ENCODE peak calls at places on chromosome 6, in eight cellular contexts. One of them, this sample, is unnamed.

GRCh38 chr6:167855825-167856425 is 29.2 kb downstream of the AFDN start:
- DNase-seq in foreskin keratinocyte: peak
- DNase-seq in GM12892: no peak
- DNase-seq in stimulated activated CD8-positive, alpha-beta memory T cell treated with anti-CD3 and anti-CD28 coated beads, Interleukin-4, amount 100 ng/mL, for 24 hours: no peak
- DNase-seq in NCI-H82: no peak
- DNase-seq in SK-N-SH: no peak
- DNase-seq in H7: no peak
- DNase-seq in NCI-H524: no peak
- DNase-seq in this sample: no peak

GRCh38 chr6:1230281-1230680 is 81.6 kb upstream of the FOXQ1 start:
- DNase-seq in foreskin keratinocyte: no peak
- DNase-seq in GM12892: no peak
- DNase-seq in stimulated activated CD8-positive, alpha-beta memory T cell treated with anti-CD3 and anti-CD28 coated beads, Interleukin-4, amount 100 ng/mL, for 24 hours: no peak
- DNase-seq in NCI-H82: no peak
- DNase-seq in SK-N-SH: no peak
- DNase-seq in H7: no peak
- DNase-seq in NCI-H524: no peak
- DNase-seq in this sample: no peak

GRCh38 chr6:131063028-131063763 is at the start of gene EPB41L2:
- DNase-seq in foreskin keratinocyte: peak
- DNase-seq in GM12892: peak
- DNase-seq in stimulated activated CD8-positive, alpha-beta memory T cell treated with anti-CD3 and anti-CD28 coated beads, Interleukin-4, amount 100 ng/mL, for 24 hours: peak
- DNase-seq in NCI-H82: peak
- DNase-seq in SK-N-SH: peak
- DNase-seq in H7: peak
- DNase-seq in NCI-H524: peak
- DNase-seq in this sample: peak

GRCh38 chr6:168130168-168130651 is 51.2 kb upstream of the FRMD1 start:
- DNase-seq in foreskin keratinocyte: no peak
- DNase-seq in GM12892: no peak
- DNase-seq in stimulated activated CD8-positive, alpha-beta memory T cell treated with anti-CD3 and anti-CD28 coated beads, Interleukin-4, amount 100 ng/mL, for 24 hours: no peak
- DNase-seq in NCI-H82: no peak
- DNase-seq in SK-N-SH: no peak
- DNase-seq in H7: peak
- DNase-seq in NCI-H524: no peak
- DNase-seq in this sample: no peak

GRCh38 chr6:52013035-52013434 is 74.4 kb downstream of the PKHD1 start:
- DNase-seq in foreskin keratinocyte: no peak
- DNase-seq in GM12892: no peak
- DNase-seq in stimulated activated CD8-positive, alpha-beta memory T cell treated with anti-CD3 and anti-CD28 coated beads, Interleukin-4, amount 100 ng/mL, for 24 hours: no peak
- DNase-seq in NCI-H82: no peak
- DNase-seq in SK-N-SH: no peak
- DNase-seq in H7: no peak
- DNase-seq in NCI-H524: no peak
- DNase-seq in this sample: no peak

GRCh38 chr6:109052852-109053251 is 41.8 kb downstream of the SESN1 start:
- DNase-seq in foreskin keratinocyte: no peak
- DNase-seq in GM12892: no peak
- DNase-seq in stimulated activated CD8-positive, alpha-beta memory T cell treated with anti-CD3 and anti-CD28 coated beads, Interleukin-4, amount 100 ng/mL, for 24 hours: no peak
- DNase-seq in NCI-H82: peak
- DNase-seq in SK-N-SH: no peak
- DNase-seq in H7: no peak
- DNase-seq in NCI-H524: peak
- DNase-seq in this sample: no peak

GRCh38 chr6:99425647-99426453 is 742 bp upstream of the PNISR start:
- DNase-seq in foreskin keratinocyte: peak
- DNase-seq in GM12892: peak
- DNase-seq in stimulated activated CD8-positive, alpha-beta memory T cell treated with anti-CD3 and anti-CD28 coated beads, Interleukin-4, amount 100 ng/mL, for 24 hours: peak
- DNase-seq in NCI-H82: peak
- DNase-seq in SK-N-SH: peak
- DNase-seq in H7: peak
- DNase-seq in NCI-H524: peak
- DNase-seq in this sample: peak

GRCh38 chr6:147297663-147298313 is 93.6 kb downstream of the STXBP5 start:
- DNase-seq in foreskin keratinocyte: no peak
- DNase-seq in GM12892: no peak
- DNase-seq in stimulated activated CD8-positive, alpha-beta memory T cell treated with anti-CD3 and anti-CD28 coated beads, Interleukin-4, amount 100 ng/mL, for 24 hours: no peak
- DNase-seq in NCI-H82: no peak
- DNase-seq in SK-N-SH: no peak
- DNase-seq in H7: no peak
- DNase-seq in NCI-H524: no peak
- DNase-seq in this sample: no peak

GRCh38 chr6:31877125-31877650 is 1.6 kb downstream of the SLC44A4 start:
- DNase-seq in foreskin keratinocyte: no peak
- DNase-seq in GM12892: no peak
- DNase-seq in stimulated activated CD8-positive, alpha-beta memory T cell treated with anti-CD3 and anti-CD28 coated beads, Interleukin-4, amount 100 ng/mL, for 24 hours: no peak
- DNase-seq in NCI-H82: peak
- DNase-seq in SK-N-SH: peak
- DNase-seq in H7: no peak
- DNase-seq in NCI-H524: no peak
- DNase-seq in this sample: no peak

GRCh38 chr6:144585217-144585814 is 300.2 kb downstream of the UTRN start:
- DNase-seq in foreskin keratinocyte: no peak
- DNase-seq in GM12892: no peak
- DNase-seq in stimulated activated CD8-positive, alpha-beta memory T cell treated with anti-CD3 and anti-CD28 coated beads, Interleukin-4, amount 100 ng/mL, for 24 hours: no peak
- DNase-seq in NCI-H82: peak
- DNase-seq in SK-N-SH: peak
- DNase-seq in H7: peak
- DNase-seq in NCI-H524: peak
- DNase-seq in this sample: no peak

GRCh38 chr6:96795481-96795880 is 41.8 kb downstream of the GPR63 start:
- DNase-seq in foreskin keratinocyte: no peak
- DNase-seq in GM12892: peak
- DNase-seq in stimulated activated CD8-positive, alpha-beta memory T cell treated with anti-CD3 and anti-CD28 coated beads, Interleukin-4, amount 100 ng/mL, for 24 hours: no peak
- DNase-seq in NCI-H82: no peak
- DNase-seq in SK-N-SH: no peak
- DNase-seq in H7: no peak
- DNase-seq in NCI-H524: no peak
- DNase-seq in this sample: no peak

GRCh38 chr6:48135352-48136084 is 24.5 kb upstream of the PTCHD4 start:
- DNase-seq in foreskin keratinocyte: peak
- DNase-seq in GM12892: no peak
- DNase-seq in stimulated activated CD8-positive, alpha-beta memory T cell treated with anti-CD3 and anti-CD28 coated beads, Interleukin-4, amount 100 ng/mL, for 24 hours: no peak
- DNase-seq in NCI-H82: peak
- DNase-seq in SK-N-SH: no peak
- DNase-seq in H7: no peak
- DNase-seq in NCI-H524: no peak
- DNase-seq in this sample: peak

GRCh38 chr6:170385506-170385905 is 78.9 kb downstream of the FAM120B start:
- DNase-seq in foreskin keratinocyte: no peak
- DNase-seq in GM12892: no peak
- DNase-seq in stimulated activated CD8-positive, alpha-beta memory T cell treated with anti-CD3 and anti-CD28 coated beads, Interleukin-4, amount 100 ng/mL, for 24 hours: no peak
- DNase-seq in NCI-H82: no peak
- DNase-seq in SK-N-SH: no peak
- DNase-seq in H7: no peak
- DNase-seq in NCI-H524: no peak
- DNase-seq in this sample: no peak

GRCh38 chr6:25086500-25087091 is 150.8 kb upstream of the RIPOR2 start:
- DNase-seq in foreskin keratinocyte: no peak
- DNase-seq in GM12892: no peak
- DNase-seq in stimulated activated CD8-positive, alpha-beta memory T cell treated with anti-CD3 and anti-CD28 coated beads, Interleukin-4, amount 100 ng/mL, for 24 hours: no peak
- DNase-seq in NCI-H82: no peak
- DNase-seq in SK-N-SH: no peak
- DNase-seq in H7: no peak
- DNase-seq in NCI-H524: no peak
- DNase-seq in this sample: no peak

GRCh38 chr6:68740828-68741500 is 105.9 kb downstream of the ADGRB3 start:
- DNase-seq in foreskin keratinocyte: no peak
- DNase-seq in GM12892: no peak
- DNase-seq in stimulated activated CD8-positive, alpha-beta memory T cell treated with anti-CD3 and anti-CD28 coated beads, Interleukin-4, amount 100 ng/mL, for 24 hours: no peak
- DNase-seq in NCI-H82: no peak
- DNase-seq in SK-N-SH: no peak
- DNase-seq in H7: no peak
- DNase-seq in NCI-H524: no peak
- DNase-seq in this sample: no peak

GRCh38 chr6:150176152-150176551 is 33.3 kb downstream of the PPP1R14C start:
- DNase-seq in foreskin keratinocyte: no peak
- DNase-seq in GM12892: no peak
- DNase-seq in stimulated activated CD8-positive, alpha-beta memory T cell treated with anti-CD3 and anti-CD28 coated beads, Interleukin-4, amount 100 ng/mL, for 24 hours: no peak
- DNase-seq in NCI-H82: no peak
- DNase-seq in SK-N-SH: no peak
- DNase-seq in H7: no peak
- DNase-seq in NCI-H524: no peak
- DNase-seq in this sample: no peak

GRCh38 chr6:157759028-157759427 is 64.0 kb upstream of the SNX9 start:
- DNase-seq in foreskin keratinocyte: no peak
- DNase-seq in GM12892: no peak
- DNase-seq in stimulated activated CD8-positive, alpha-beta memory T cell treated with anti-CD3 and anti-CD28 coated beads, Interleukin-4, amount 100 ng/mL, for 24 hours: no peak
- DNase-seq in NCI-H82: no peak
- DNase-seq in SK-N-SH: no peak
- DNase-seq in H7: no peak
- DNase-seq in NCI-H524: no peak
- DNase-seq in this sample: no peak

GRCh38 chr6:169979873-169980440 is 228.5 kb downstream of the ERMARD start:
- DNase-seq in foreskin keratinocyte: no peak
- DNase-seq in GM12892: no peak
- DNase-seq in stimulated activated CD8-positive, alpha-beta memory T cell treated with anti-CD3 and anti-CD28 coated beads, Interleukin-4, amount 100 ng/mL, for 24 hours: no peak
- DNase-seq in NCI-H82: no peak
- DNase-seq in SK-N-SH: no peak
- DNase-seq in H7: no peak
- DNase-seq in NCI-H524: no peak
- DNase-seq in this sample: no peak

GRCh38 chr6:124973780-124974179 is 11.5 kb downstream of the RNF217 start:
- DNase-seq in foreskin keratinocyte: no peak
- DNase-seq in GM12892: no peak
- DNase-seq in stimulated activated CD8-positive, alpha-beta memory T cell treated with anti-CD3 and anti-CD28 coated beads, Interleukin-4, amount 100 ng/mL, for 24 hours: no peak
- DNase-seq in NCI-H82: no peak
- DNase-seq in SK-N-SH: no peak
- DNase-seq in H7: no peak
- DNase-seq in NCI-H524: no peak
- DNase-seq in this sample: no peak

GRCh38 chr6:130890531-130890950 is 63.3 kb downstream of the SMLR1 start:
- DNase-seq in foreskin keratinocyte: no peak
- DNase-seq in GM12892: no peak
- DNase-seq in stimulated activated CD8-positive, alpha-beta memory T cell treated with anti-CD3 and anti-CD28 coated beads, Interleukin-4, amount 100 ng/mL, for 24 hours: no peak
- DNase-seq in NCI-H82: no peak
- DNase-seq in SK-N-SH: no peak
- DNase-seq in H7: no peak
- DNase-seq in NCI-H524: no peak
- DNase-seq in this sample: no peak